ENCODE peak calls at places on chromosomes 3 and 15, in seven cellular contexts. H is NCI-H1694 treated with DMSO at 0.1 percent for 48 hours; W is hepatocyte; C is stimulated activated CD8-positive, alpha-beta memory T cell treated with anti-CD3 and anti-CD28 coated beads, Interleukin-15, amount 100 ng/mL, for 24 hours; P is testis; X is activated CD4-positive, alpha-beta T cell treated with anti-CD3 and anti-CD28 coated beads for 48 hours; R is central memory CD4-positive, alpha-beta T cell. J is an unnamed sample.

GRCh38 chr15:82538961-82539689 is 1.1 kb downstream of the RPS17 start:
- DNase-seq in P (no peak), R (no peak), H (no peak), C (no peak), X (peak; percentile 42), W (no peak), J (no peak)

GRCh38 chr15:58918239-58918638 is 15.2 kb downstream of the SLTM start:
- DNase-seq in W (no peak), X (no peak), P (no peak), C (no peak), H (no peak), R (no peak), J (no peak)

GRCh38 chr15:35279811-35280210 is 194.7 kb upstream of the NANOGP8 start:
- DNase-seq in P (no peak), R (no peak), C (no peak), X (no peak), W (no peak), H (no peak), J (no peak)

GRCh38 chr3:175121225-175121624 is 262.1 kb downstream of the NAALADL2 start:
- DNase-seq in X (peak; percentile 3), R (no peak), P (peak; percentile 19), W (peak; percentile 26), C (no peak), H (no peak), J (no peak)

GRCh38 chr3:85574306-85574705 is 615.5 kb downstream of the CADM2 start:
- DNase-seq in H (no peak), W (no peak), C (no peak), R (no peak), X (no peak), P (no peak), J (no peak)

GRCh38 chr3:60579734-60580133 is 671.5 kb downstream of the FHIT start:
- DNase-seq in R (no peak), C (no peak), P (no peak), W (peak; percentile 36), H (no peak), X (no peak), J (no peak)

GRCh38 chr3:31848921-31849320 is 132.1 kb downstream of the OSBPL10 start:
- DNase-seq in W (no peak), R (no peak), P (peak; percentile 26), C (no peak), X (no peak), H (no peak), J (no peak)

GRCh38 chr15:44545934-44546802 is 9.2 kb downstream of the EIF3J start:
- DNase-seq in P (no peak), H (no peak), C (no peak), W (no peak), X (peak; percentile 66), R (no peak), J (no peak)

GRCh38 chr3:20041197-20041780 is 1.0 kb downstream of the KAT2B start:
- DNase-seq in R (peak; percentile 70), P (peak; percentile 91), C (peak; percentile 57), W (peak; percentile 87), H (peak; percentile 56), X (peak; percentile 87), J (peak; percentile 36)

GRCh38 chr15:91867581-91868026 is 14.1 kb downstream of the SLCO3A1 start:
- DNase-seq in P (peak; percentile 60), W (peak; percentile 59), X (peak; percentile 27), C (no peak), H (no peak), R (no peak), J (no peak)

GRCh38 chr3:48695113-48695753 is 9.5 kb upstream of the NCKIPSD start:
- DNase-seq in W (no peak), C (no peak), X (no peak), H (no peak), P (peak; percentile 90), R (no peak), J (no peak)

GRCh38 chr3:37627951-37628620 is 233.6 kb upstream of the CTDSPL start:
- DNase-seq in P (no peak), R (no peak), X (no peak), C (no peak), H (no peak), W (no peak), J (no peak)

GRCh38 chr3:62201438-62202035 is 171.8 kb downstream of the FEZF2 start:
- DNase-seq in W (peak; percentile 38), X (no peak), R (no peak), H (peak; percentile 12), P (no peak), C (no peak), J (no peak)

GRCh38 chr3:13676618-13677017 is 127.7 kb downstream of the FBLN2 start:
- DNase-seq in W (no peak), P (no peak), R (no peak), H (no peak), X (no peak), C (no peak), J (no peak)

GRCh38 chr3:148223266-148223665 is 474.4 kb upstream of the AGTR1 start:
- DNase-seq in X (no peak), W (no peak), P (no peak), C (no peak), H (no peak), R (no peak), J (no peak)

GRCh38 chr3:177478170-177478859 is 281.0 kb upstream of the TBL1XR1 start:
- DNase-seq in W (peak; percentile 36), P (peak; percentile 30), X (no peak), C (no peak), R (no peak), H (no peak), J (no peak)

GRCh38 chr15:99343836-99344551 is 92.7 kb downstream of the LRRC28 start:
- DNase-seq in W (no peak), X (peak; percentile 60), R (peak; percentile 19), P (peak; percentile 67), C (no peak), H (no peak), J (peak; percentile 15)